ENCODE peak calls at places on chromosome 4, in four cellular contexts. I, C, F and E are unnamed samples.
A peak's percentile ranks its signal among the peaks of the same experiment; 100 is the strongest.

GRCh38 chr4:150972592-150972991 is 42.5 kb downstream of the LRBA start:
- DNase-seq in I (no peak), C (no peak), F (no peak), E (no peak)

GRCh38 chr4:4887426-4887825 is 28.0 kb downstream of the MSX1 start:
- DNase-seq in C (no peak), I (no peak), F (no peak), E (peak; percentile 4)

GRCh38 chr4:6902318-6903042 is 7.1 kb upstream of the TBC1D14 start:
- DNase-seq in C (no peak), I (peak; percentile 64), F (no peak), E (no peak)

GRCh38 chr4:1830234-1830633 is 25.7 kb downstream of the LETM1 start:
- DNase-seq in I (no peak), C (no peak), F (no peak), E (no peak)

GRCh38 chr4:2286904-2287593 is 25.1 kb upstream of the MXD4 start:
- DNase-seq in F (no peak), C (no peak), I (peak; percentile 52), E (peak; percentile 27)

GRCh38 chr4:165461176-165461835 is 82.5 kb downstream of the CPE start:
- DNase-seq in F (peak; percentile 27), I (no peak), C (no peak), E (no peak)

GRCh38 chr4:114598191-114599121 is at the start of gene UGT8:
- DNase-seq in F (no peak), C (peak; percentile 79), I (peak; percentile 89), E (peak; percentile 77)

GRCh38 chr4:56910172-56910967 is 2.7 kb downstream of the REST start:
- DNase-seq in I (no peak), C (no peak), F (no peak), E (no peak)

GRCh38 chr4:26751838-26752237 is 108.8 kb upstream of the STIM2 start:
- DNase-seq in I (no peak), C (no peak), F (no peak), E (no peak)

GRCh38 chr4:176920694-176921093 is 128.0 kb upstream of the VEGFC start:
- DNase-seq in C (no peak), I (no peak), F (no peak), E (no peak)

GRCh38 chr4:183987529-183987946 is 82.4 kb downstream of the STOX2 start:
- DNase-seq in I (peak; percentile 76), C (no peak), F (peak; percentile 28), E (peak; percentile 65)

GRCh38 chr4:24770111-24770584 is 25.2 kb upstream of the SOD3 start:
- DNase-seq in I (peak; percentile 55), F (peak; percentile 92), C (no peak), E (no peak)

GRCh38 chr4:110641218-110641617 is 18.3 kb upstream of the PITX2 start:
- DNase-seq in I (peak; percentile 74), F (no peak), C (no peak), E (peak; percentile 66)

GRCh38 chr4:140256335-140256734 is 102.4 kb upstream of the MAML3 start:
- DNase-seq in C (no peak), F (no peak), I (peak; percentile 68), E (peak; percentile 50)

GRCh38 chr4:35151816-35152572 is 1092.3 kb downstream of the ARAP2 start:
- DNase-seq in C (no peak), F (no peak), I (peak; percentile 86), E (peak; percentile 55)

GRCh38 chr4:102503831-102504786 is 3.0 kb downstream of the NFKB1 start:
- DNase-seq in F (no peak), C (no peak), I (no peak), E (no peak)

GRCh38 chr4:15003441-15003890 is 1.2 kb downstream of the CPEB2 start:
- DNase-seq in I (no peak), C (no peak), F (no peak), E (peak; percentile 52)